ENCODE peak calls at places on chromosomes 7 and 10, in ten cellular contexts. H, X, V, A, T, R, J, Q, W and L are unnamed samples. For H3K4me1, the result is how much of the 10 kb centered on the place peaks cover.

GRCh38 chr10:17652585-17652984 is 8.6 kb downstream of the STAM start:
- DNase-seq in V (no peak), J (no peak), H (no peak), A (no peak), T (no peak), R (no peak), X (no peak), W (no peak), Q (no peak), L (no peak)

GRCh38 chr10:112724404-112724991 is 225.5 kb upstream of the TCF7L2 start:
- DNase-seq in R (no peak), X (no peak), H (no peak), W (no peak), T (no peak), A (no peak), J (no peak), Q (no peak), V (no peak), L (no peak)

GRCh38 chr10:97664282-97664850 is 22.7 kb downstream of the AVPI1 start:
- DNase-seq in W (no peak), X (no peak), J (no peak), Q (no peak), V (peak), H (peak), T (no peak), A (no peak), R (no peak), L (no peak)

GRCh38 chr10:122363311-122363710 is 11.2 kb upstream of the PLEKHA1 start:
- DNase-seq in X (no peak), V (no peak), A (peak), H (no peak), T (no peak), Q (no peak), R (no peak), W (no peak), J (no peak), L (no peak)

GRCh38 chr7:44738031-44738730 is 10.5 kb upstream of the ZMIZ2 start:
- DNase-seq in J (no peak), Q (no peak), X (no peak), R (no peak), T (no peak), W (no peak), V (no peak), H (no peak), A (no peak), L (no peak)

GRCh38 chr10:34643620-34644019 is 171.5 kb downstream of the PARD3 start:
- DNase-seq in W (no peak), J (no peak), R (no peak), A (no peak), X (no peak), V (no peak), Q (no peak), T (no peak), H (no peak), L (no peak)

GRCh38 chr10:77116904-77117303 is 520.7 kb downstream of the KCNMA1 start:
- DNase-seq in X (no peak), H (no peak), R (no peak), W (no peak), Q (no peak), A (no peak), V (no peak), T (no peak), J (no peak), L (no peak)

GRCh38 chr7:123622660-123623386 is 21.2 kb downstream of the ASB15 start:
- DNase-seq in Q (no peak), J (no peak), V (no peak), T (peak), W (no peak), A (peak), R (no peak), H (no peak), X (no peak), L (no peak)

GRCh38 chr7:65750511-65751344 is 122.1 kb upstream of the VKORC1L1 start:
- DNase-seq in T (peak), R (peak), A (peak), V (peak), Q (peak), J (peak), X (peak), W (peak), H (peak), L (peak)

GRCh38 chr10:3850999-3851937 is 66.3 kb upstream of the KLF6 start:
- DNase-seq in R (no peak), W (no peak), X (no peak), T (no peak), J (no peak), V (no peak), Q (no peak), A (no peak), H (peak), L (no peak)

GRCh38 chr10:30553625-30554442 is 75.7 kb downstream of the LYZL2 start:
- DNase-seq in H (peak), J (peak), T (peak), V (peak), Q (peak), R (peak), X (peak), A (peak), W (peak), L (peak)

GRCh38 chr7:158957507-158957900 is 101.1 kb downstream of the DYNC2I1 start:
- DNase-seq in H (no peak), W (no peak), X (no peak), R (no peak), T (no peak), V (no peak), J (no peak), Q (no peak), A (no peak), L (no peak)

GRCh38 chr10:14240253-14241189 is 90.2 kb downstream of the FRMD4A start:
- DNase-seq in J (no peak), X (no peak), V (no peak), R (no peak), Q (no peak), H (no peak), W (no peak), A (no peak), T (no peak), L (no peak)

GRCh38 chr10:68542046-68542445 is 14.7 kb upstream of the SLC25A16 start:
- DNase-seq in V (no peak), A (no peak), Q (no peak), T (no peak), J (no peak), X (no peak), R (no peak), W (no peak), H (no peak), L (no peak)

GRCh38 chr10:628386-629045 is 61.0 kb downstream of the DIP2C start:
- DNase-seq in Q (no peak), W (no peak), A (no peak), T (no peak), R (no peak), J (no peak), X (no peak), V (no peak), H (no peak), L (no peak)

GRCh38 chr10:3080608-3081007 is 13.3 kb downstream of the PFKP start:
- DNase-seq in V (peak), T (no peak), X (no peak), J (no peak), H (no peak), W (no peak), Q (peak), A (no peak), R (no peak), L (no peak)

GRCh38 chr10:133260895-133261725 is 15.6 kb downstream of the ADAM8 start:
- DNase-seq in H (peak), A (peak), V (peak), Q (peak), J (peak), R (peak), X (peak), W (no peak), T (peak), L (peak)

GRCh38 chr10:69428138-69428537 is 11.4 kb upstream of the TACR2 start:
- DNase-seq in W (no peak), T (no peak), H (no peak), J (no peak), X (no peak), A (no peak), V (no peak), Q (peak), R (no peak), L (no peak)

GRCh38 chr10:80260295-80261243 is 28.9 kb downstream of the MAT1A start:
- DNase-seq in X (no peak), A (no peak), J (no peak), T (no peak), H (peak), R (no peak), V (peak), Q (no peak), W (no peak), L (no peak)

GRCh38 chr10:121340176-121340850 is 257.9 kb downstream of the FGFR2 start:
- DNase-seq in H (no peak), A (no peak), J (no peak), V (no peak), W (no peak), Q (no peak), R (no peak), X (no peak), T (no peak), L (no peak)

GRCh38 chr10:11210211-11210922 is 192.7 kb downstream of the CELF2 start:
- DNase-seq in H (peak), W (no peak), R (no peak), T (no peak), J (no peak), A (no peak), V (no peak), Q (no peak), X (no peak), L (no peak)

GRCh38 chr7:123682690-123683089 is 27.0 kb downstream of the LMOD2 start:
- DNase-seq in W (no peak), Q (no peak), R (no peak), H (peak), X (peak), V (peak), T (no peak), J (no peak), A (no peak), L (no peak)

GRCh38 chr7:68760556-68760955 is 837.7 kb upstream of the AUTS2 start:
- DNase-seq in W (no peak), A (no peak), R (no peak), T (no peak), H (no peak), J (no peak), V (no peak), X (no peak), Q (no peak), L (no peak)

GRCh38 chr10:128150551-128150950 is 24.3 kb upstream of the MKI67 start:
- DNase-seq in A (no peak), J (no peak), R (no peak), H (no peak), V (no peak), T (no peak), X (no peak), W (peak), Q (no peak), L (no peak)

GRCh38 chr7:7416031-7416968 is 119.4 kb downstream of the COL28A1 start:
- DNase-seq in W (no peak), X (peak), T (peak), R (no peak), J (peak), V (no peak), A (no peak), Q (no peak), H (no peak), L (no peak)

GRCh38 chr10:69936091-69936490 is 116.6 kb upstream of the MACROH2A2 start:
- DNase-seq in X (no peak), V (peak), A (no peak), Q (no peak), R (no peak), H (peak), T (no peak), J (no peak), W (no peak), L (no peak)

GRCh38 chr10:76905251-76905650 is 732.4 kb downstream of the KCNMA1 start:
- DNase-seq in W (no peak), X (no peak), H (no peak), Q (no peak), T (no peak), J (no peak), R (no peak), A (no peak), V (no peak), L (no peak)

DNA sequence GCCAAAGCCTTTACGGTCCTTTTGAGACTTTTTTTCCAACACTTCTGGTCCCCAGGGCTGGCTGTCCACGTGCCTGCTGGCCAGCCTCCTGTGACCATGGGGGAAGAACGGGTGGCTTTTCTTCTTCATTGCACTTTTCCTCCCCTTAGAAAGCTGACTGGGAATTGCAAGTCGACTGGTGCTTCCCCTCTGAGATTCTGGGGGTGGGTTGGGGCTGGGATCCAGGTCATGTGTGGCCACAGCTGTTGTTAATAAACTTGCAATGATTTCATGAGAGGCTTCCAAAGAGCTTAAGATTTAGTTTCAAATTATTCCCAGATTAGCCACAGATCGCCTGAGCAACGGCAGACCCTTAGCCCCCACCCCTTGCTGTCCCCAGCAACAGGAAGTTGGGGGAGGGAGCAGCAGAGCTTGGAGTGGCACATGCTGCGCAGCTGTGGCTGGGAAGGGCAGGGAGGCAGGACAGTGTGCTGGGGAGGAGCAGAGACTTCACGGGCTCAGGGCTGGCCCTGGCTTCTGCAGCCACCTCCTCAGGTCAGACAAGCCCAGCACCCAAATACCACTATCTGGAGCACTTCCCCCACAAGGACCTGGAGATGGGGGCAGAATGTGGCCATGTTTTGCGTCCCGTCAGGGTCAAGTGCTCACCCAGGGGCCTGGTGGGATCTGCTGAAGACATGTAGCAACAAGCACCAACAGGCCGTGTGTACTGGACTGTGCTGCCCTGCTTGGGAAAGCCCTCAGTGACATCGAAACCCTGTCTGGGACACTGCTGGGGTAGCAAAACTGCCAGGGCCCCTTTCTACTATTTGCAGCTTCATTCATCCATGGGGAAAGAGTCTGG is 147.1 kb downstream of the RNF216 start:
- DNase-seq in V (no peak), W (peak), T (peak), R (no peak), H (peak), Q (peak), J (no peak), A (peak), X (no peak), L (peak)
- H3K4me3 ChIP-seq in V (no peak), W (peak), T (no peak), R (no peak), H (no peak), Q (no peak), J (no peak), A (peak), X (no peak), L (no peak)

DNA sequence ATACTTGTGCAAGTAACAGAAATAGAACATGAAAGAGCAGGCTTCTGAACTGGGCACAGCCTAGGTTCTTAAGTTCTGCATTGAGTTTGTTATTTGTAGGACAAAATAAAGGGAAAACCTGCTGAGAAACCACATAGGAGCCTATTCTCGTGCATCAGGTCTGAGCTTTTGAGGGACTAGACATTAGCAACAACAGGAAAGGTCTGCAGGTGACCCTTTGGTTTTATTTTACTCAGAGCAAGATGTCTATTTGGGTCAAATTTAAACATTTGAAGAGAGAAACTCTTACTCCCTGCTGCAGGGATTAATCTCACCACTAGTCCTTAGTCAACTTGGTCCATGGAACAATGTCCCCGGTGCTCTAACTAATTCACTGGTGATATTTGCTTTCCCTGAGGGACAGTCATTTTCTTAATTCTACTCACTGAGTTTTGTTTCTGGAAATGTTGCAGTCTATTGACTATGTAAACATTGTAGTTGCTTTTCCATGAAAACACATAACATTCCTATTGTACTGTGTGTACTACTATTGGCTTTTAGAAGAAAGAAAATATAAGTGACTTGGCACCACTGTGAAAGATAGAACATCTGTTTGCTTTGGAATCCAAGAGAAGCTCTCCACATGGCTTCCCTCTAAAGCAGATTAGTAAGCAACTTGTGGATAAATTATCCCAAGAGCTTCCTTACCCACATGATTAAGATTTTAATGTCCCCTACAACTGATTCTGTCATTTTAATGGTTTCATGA is 108.2 kb downstream of the CHRM2 start:
- DNase-seq in J (no peak), H (no peak), Q (no peak), W (no peak), V (no peak), X (no peak), R (no peak), A (no peak), T (no peak), L (no peak)
- TF ChIP-seq POLR2A in J (no peak), H (no peak), Q (no peak), W (no peak), V (no peak), X (no peak), R (no peak), A (no peak), T (no peak), L (no peak)

GRCh38 chr10:26805567-26806245 is 55.1 kb downstream of the ABI1 start:
- DNase-seq in A (no peak), J (no peak), V (no peak), H (no peak), T (no peak), Q (no peak), W (no peak), X (no peak), R (no peak), L (no peak)
- H3K4me1 ChIP-seq in A (under half), J (under half), V (under half), H (under half), T (under half), Q (under half), W (under half), X (under half), R (under half), L (under half)

GRCh38 chr7:2821161-2821841 is 22.8 kb downstream of the GNA12 start:
- DNase-seq in X (no peak), W (no peak), H (peak), A (no peak), Q (peak), V (no peak), J (peak), R (no peak), T (no peak), L (no peak)

GRCh38 chr7:2823124-2823523 is 21.0 kb downstream of the GNA12 start:
- DNase-seq in H (no peak), Q (peak), R (no peak), W (no peak), A (no peak), V (no peak), J (no peak), X (no peak), T (no peak), L (no peak)

GRCh38 chr7:2820508-2820934 is 23.6 kb downstream of the GNA12 start:
- DNase-seq in H (peak), Q (peak), R (no peak), W (no peak), T (peak), J (peak), V (no peak), A (peak), X (peak), L (peak)

GRCh38 chr7:2819954-2820397 is 24.1 kb downstream of the GNA12 start:
- DNase-seq in V (no peak), X (no peak), T (no peak), H (no peak), A (no peak), J (no peak), R (no peak), W (no peak), Q (peak), L (no peak)

GRCh38 chr7:2821842-2822507 is 22.1 kb downstream of the GNA12 start:
- DNase-seq in H (no peak), J (no peak), R (no peak), A (no peak), T (no peak), Q (peak), X (no peak), W (no peak), V (no peak), L (no peak)
- H3K4me3 ChIP-seq in H (no peak), J (no peak), R (no peak), A (no peak), T (no peak), Q (no peak), X (no peak), W (no peak), V (no peak), L (no peak)

GRCh38 chr10:64376169-64376568 is 855.0 kb downstream of the REEP3 start:
- DNase-seq in R (no peak), V (no peak), Q (no peak), A (no peak), W (no peak), T (no peak), H (no peak), X (no peak), J (no peak), L (no peak)
- TF ChIP-seq POLR2A in R (no peak), V (no peak), Q (no peak), A (no peak), W (no peak), T (no peak), H (no peak), X (no peak), J (no peak), L (no peak)

GRCh38 chr10:71335173-71335572 is 16.1 kb downstream of the SLC29A3 start:
- DNase-seq in Q (no peak), R (no peak), H (no peak), V (no peak), W (no peak), X (no peak), A (no peak), J (no peak), T (no peak), L (no peak)

GRCh38 chr10:71336632-71337031 is 17.6 kb downstream of the SLC29A3 start:
- DNase-seq in A (no peak), H (no peak), W (no peak), V (no peak), J (no peak), Q (no peak), X (no peak), R (no peak), T (no peak), L (no peak)

GRCh38 chr10:71338728-71339495 is 19.9 kb downstream of the SLC29A3 start:
- DNase-seq in T (no peak), V (peak), A (no peak), Q (no peak), H (no peak), J (no peak), X (no peak), R (no peak), W (no peak), L (no peak)

GRCh38 chr10:71339796-71340589 is 20.9 kb downstream of the SLC29A3 start:
- DNase-seq in H (no peak), V (peak), R (peak), A (no peak), Q (no peak), J (no peak), X (no peak), T (peak), W (no peak), L (no peak)

DNA sequence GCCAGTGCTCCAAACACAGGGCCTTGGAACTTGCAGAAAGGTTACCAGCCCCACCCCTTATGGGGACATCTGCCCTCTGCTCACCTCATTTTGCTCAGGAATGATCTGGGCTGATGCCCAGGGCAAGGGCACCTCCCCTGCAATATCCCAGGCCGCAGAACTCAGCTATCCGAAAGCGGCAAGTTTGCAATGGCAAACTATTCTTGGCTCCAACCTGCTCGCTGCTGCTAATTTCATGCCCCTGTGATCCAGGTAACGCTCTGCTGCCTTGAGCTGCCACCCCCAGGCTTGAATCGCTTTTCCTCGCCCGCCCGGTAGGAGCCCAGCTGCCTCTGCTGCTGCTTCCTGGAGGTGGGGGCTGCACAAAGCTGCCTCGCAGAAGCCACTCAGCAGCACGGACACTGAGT is 18.2 kb downstream of the SLC29A3 start:
- DNase-seq in J (no peak), Q (no peak), R (no peak), H (no peak), W (no peak), X (no peak), V (no peak), T (peak), A (no peak), L (no peak)
- H3K4me1 ChIP-seq in J (under half), Q (under half), R (under half), H (under half), W (under half), X (under half), V (under half), T (under half), A (under half), L (under half)